ENCODE peak calls at places on chromosomes 1 and 21, in four cellular contexts. One of them, this sample, is unnamed.

GRCh38 chr21:41121785-41122415 is 46.1 kb upstream of the BACE2 start:
- DNase-seq in stimulated activated CD4-positive, alpha-beta T cell treated with anti-CD3 and anti-CD28 coated beads, TNF-alpha, amount 100 ng/mL, for 48 hours: peak; percentile 40
- DNase-seq in psoas muscle: peak; percentile 82
- DNase-seq in brain microvascular endothelial cell: peak; percentile 74
- DNase-seq in this sample: peak; percentile 98

GRCh38 chr21:36134820-36135390 is at the start of gene CBR3:
- DNase-seq in stimulated activated CD4-positive, alpha-beta T cell treated with anti-CD3 and anti-CD28 coated beads, TNF-alpha, amount 100 ng/mL, for 48 hours: peak; percentile 42
- DNase-seq in psoas muscle: peak; percentile 66
- DNase-seq in brain microvascular endothelial cell: peak; percentile 33
- DNase-seq in this sample: no peak

GRCh38 chr1:203116048-203116810 is 11.3 kb upstream of the ADORA1 start:
- DNase-seq in stimulated activated CD4-positive, alpha-beta T cell treated with anti-CD3 and anti-CD28 coated beads, TNF-alpha, amount 100 ng/mL, for 48 hours: no peak
- DNase-seq in psoas muscle: peak; percentile 52
- DNase-seq in brain microvascular endothelial cell: no peak
- DNase-seq in this sample: no peak

GRCh38 chr1:108962681-108963051 is 618 bp downstream of the CLCC1 start:
- DNase-seq in stimulated activated CD4-positive, alpha-beta T cell treated with anti-CD3 and anti-CD28 coated beads, TNF-alpha, amount 100 ng/mL, for 48 hours: no peak
- DNase-seq in psoas muscle: peak; percentile 26
- DNase-seq in brain microvascular endothelial cell: no peak
- DNase-seq in this sample: no peak

GRCh38 chr1:226637147-226637935 is 88.8 kb downstream of the STUM start:
- DNase-seq in stimulated activated CD4-positive, alpha-beta T cell treated with anti-CD3 and anti-CD28 coated beads, TNF-alpha, amount 100 ng/mL, for 48 hours: no peak
- DNase-seq in psoas muscle: peak; percentile 57
- DNase-seq in brain microvascular endothelial cell: no peak
- DNase-seq in this sample: peak; percentile 57

GRCh38 chr1:6062670-6063069 is 17.0 kb downstream of the KCNAB2 start:
- DNase-seq in stimulated activated CD4-positive, alpha-beta T cell treated with anti-CD3 and anti-CD28 coated beads, TNF-alpha, amount 100 ng/mL, for 48 hours: no peak
- DNase-seq in psoas muscle: no peak
- DNase-seq in brain microvascular endothelial cell: no peak
- DNase-seq in this sample: no peak

GRCh38 chr1:29249951-29250581 is 13.7 kb downstream of the PTPRU start:
- DNase-seq in stimulated activated CD4-positive, alpha-beta T cell treated with anti-CD3 and anti-CD28 coated beads, TNF-alpha, amount 100 ng/mL, for 48 hours: no peak
- DNase-seq in psoas muscle: no peak
- DNase-seq in brain microvascular endothelial cell: no peak
- DNase-seq in this sample: no peak

GRCh38 chr1:91673603-91674002 is 173.0 kb downstream of the CDC7 start:
- DNase-seq in stimulated activated CD4-positive, alpha-beta T cell treated with anti-CD3 and anti-CD28 coated beads, TNF-alpha, amount 100 ng/mL, for 48 hours: no peak
- DNase-seq in psoas muscle: no peak
- DNase-seq in brain microvascular endothelial cell: no peak
- DNase-seq in this sample: no peak

GRCh38 chr1:159913451-159914192 is 11.7 kb downstream of the TAGLN2 start:
- DNase-seq in stimulated activated CD4-positive, alpha-beta T cell treated with anti-CD3 and anti-CD28 coated beads, TNF-alpha, amount 100 ng/mL, for 48 hours: no peak
- DNase-seq in psoas muscle: no peak
- DNase-seq in brain microvascular endothelial cell: no peak
- DNase-seq in this sample: no peak

GRCh38 chr1:110150330-110151174 is at the start of gene SLC6A17:
- DNase-seq in stimulated activated CD4-positive, alpha-beta T cell treated with anti-CD3 and anti-CD28 coated beads, TNF-alpha, amount 100 ng/mL, for 48 hours: peak; percentile 48
- DNase-seq in psoas muscle: peak; percentile 29
- DNase-seq in brain microvascular endothelial cell: peak; percentile 43
- DNase-seq in this sample: peak; percentile 75

GRCh38 chr1:113980120-113980519 is 846 bp downstream of the OLFML3 start:
- DNase-seq in stimulated activated CD4-positive, alpha-beta T cell treated with anti-CD3 and anti-CD28 coated beads, TNF-alpha, amount 100 ng/mL, for 48 hours: no peak
- DNase-seq in psoas muscle: peak; percentile 73
- DNase-seq in brain microvascular endothelial cell: no peak
- DNase-seq in this sample: no peak

GRCh38 chr1:86866665-86867064 is 47.3 kb downstream of the SELENOF start:
- DNase-seq in stimulated activated CD4-positive, alpha-beta T cell treated with anti-CD3 and anti-CD28 coated beads, TNF-alpha, amount 100 ng/mL, for 48 hours: no peak
- DNase-seq in psoas muscle: no peak
- DNase-seq in brain microvascular endothelial cell: peak; percentile 36
- DNase-seq in this sample: no peak

GRCh38 chr1:197781998-197782718 is 6.9 kb upstream of the DENND1B start:
- DNase-seq in stimulated activated CD4-positive, alpha-beta T cell treated with anti-CD3 and anti-CD28 coated beads, TNF-alpha, amount 100 ng/mL, for 48 hours: no peak
- DNase-seq in psoas muscle: no peak
- DNase-seq in brain microvascular endothelial cell: no peak
- DNase-seq in this sample: peak; percentile 82

GRCh38 chr1:182430263-182431068 is 19.5 kb upstream of the RGSL1 start:
- DNase-seq in stimulated activated CD4-positive, alpha-beta T cell treated with anti-CD3 and anti-CD28 coated beads, TNF-alpha, amount 100 ng/mL, for 48 hours: peak; percentile 23
- DNase-seq in psoas muscle: no peak
- DNase-seq in brain microvascular endothelial cell: peak; percentile 12
- DNase-seq in this sample: no peak

This sample was measured in trophoblast cell.